ENCODE peak calls at places on chromosomes 11 and 22, in four cellular contexts. M, P, F and I are unnamed samples.

GRCh38 chr11:128905345-128906184 is 14.4 kb downstream of the KCNJ5 start:
- DNase-seq in M (peak), P (no peak), F (no peak), I (no peak)

GRCh38 chr11:36532908-36533601 is 23.0 kb upstream of the TRAF6 start:
- DNase-seq in M (no peak), P (no peak), F (no peak), I (no peak)

GRCh38 chr22:48892571-48893287 is 934.9 kb downstream of the BRD1 start:
- DNase-seq in M (no peak), P (peak), F (no peak), I (no peak)

GRCh38 chr11:6876325-6876724 is at the start of gene OR10A4:
- DNase-seq in M (no peak), P (no peak), F (no peak), I (no peak)

GRCh38 chr11:15826826-15827225 is 529.5 kb downstream of the SOX6 start:
- DNase-seq in M (peak), P (no peak), F (peak), I (peak)

GRCh38 chr11:117613521-117613920 is 183.5 kb downstream of the DSCAML1 start:
- DNase-seq in M (no peak), P (no peak), F (no peak), I (no peak)

GRCh38 chr11:64834723-64835615 is 9.5 kb downstream of the CDC42BPG start:
- DNase-seq in M (peak), P (no peak), F (no peak), I (no peak)

GRCh38 chr22:50270302-50271010 is at the start of gene MAPK11:
- DNase-seq in M (peak), P (peak), F (peak), I (peak)

GRCh38 chr22:50562523-50563409 is at the start of gene SYCE3:
- DNase-seq in M (peak), P (peak), F (peak), I (peak)

GRCh38 chr11:19952101-19952605 is 208.1 kb downstream of the DBX1 start:
- DNase-seq in M (peak), P (no peak), F (no peak), I (no peak)

GRCh38 chr22:36274547-36274946 is 21.6 kb downstream of the APOL1 start:
- DNase-seq in M (no peak), P (no peak), F (no peak), I (no peak)

GRCh38 chr22:43967069-43967468 is 11.8 kb downstream of the SAMM50 start:
- DNase-seq in M (no peak), P (no peak), F (no peak), I (no peak)

GRCh38 chr11:20119315-20119714 is 41.0 kb downstream of the DBX1 start:
- DNase-seq in M (no peak), P (no peak), F (no peak), I (no peak)

GRCh38 chr22:20021196-20022181 is 579 bp downstream of the TANGO2 start:
- DNase-seq in M (no peak), P (peak), F (peak), I (no peak)